ENCODE peak calls at places on chromosomes 3 and 15, in ten cellular contexts. L is neural crest cell, K is foreskin fibroblast, J is natural killer cell, A is breast epithelium, Q is IMR-90, O is left lung, P is fibroblast of lung, D is GM12865, C is AG10803. Y is an unnamed sample.

GRCh38 chr15:29736012-29736744 is 86.1 kb downstream of the TJP1 start:
- DNase-seq in L (no peak), K (no peak), J (no peak), A (no peak), Q (no peak), O (no peak), P (peak), D (peak), C (no peak), Y (no peak)

GRCh38 chr15:58409861-58410260 is 21.9 kb upstream of the LIPC start:
- DNase-seq in L (no peak), K (no peak), J (no peak), A (no peak), Q (no peak), O (no peak), P (no peak), D (no peak), C (no peak), Y (no peak)

GRCh38 chr3:173742491-173742890 is 344.9 kb downstream of the NLGN1 start:
- DNase-seq in L (no peak), K (no peak), J (no peak), A (no peak), Q (no peak), O (no peak), P (no peak), D (no peak), C (no peak), Y (no peak)

GRCh38 chr3:45890405-45890804 is 4.1 kb downstream of the CCR9 start:
- DNase-seq in L (no peak), K (no peak), J (no peak), A (peak), Q (no peak), O (no peak), P (no peak), D (no peak), C (no peak), Y (no peak)

GRCh38 chr15:44620081-44620480 is 43.4 kb downstream of the SPG11 start:
- DNase-seq in L (no peak), K (no peak), J (no peak), A (no peak), Q (no peak), O (no peak), P (no peak), D (no peak), C (no peak), Y (no peak)

GRCh38 chr15:60525640-60526039 is 46.7 kb upstream of the ICE2 start:
- DNase-seq in L (no peak), K (peak), J (no peak), A (no peak), Q (no peak), O (no peak), P (no peak), D (no peak), C (peak), Y (no peak)

GRCh38 chr3:13244695-13245449 is 171.6 kb upstream of the IQSEC1 start:
- DNase-seq in L (no peak), K (no peak), J (no peak), A (no peak), Q (no peak), O (no peak), P (peak), D (no peak), C (no peak), Y (no peak)

GRCh38 chr15:83199288-83199687 is 8.3 kb downstream of the HDGFL3 start:
- DNase-seq in L (no peak), K (no peak), J (no peak), A (no peak), Q (no peak), O (no peak), P (no peak), D (peak), C (no peak), Y (no peak)

GRCh38 chr3:197424674-197425484 is 126.5 kb upstream of the DLG1 start:
- DNase-seq in L (no peak), K (no peak), J (no peak), A (no peak), Q (no peak), O (no peak), P (no peak), D (no peak), C (no peak), Y (no peak)

GRCh38 chr15:39594056-39594763 is 13.3 kb downstream of the THBS1 start:
- DNase-seq in L (no peak), K (no peak), J (no peak), A (no peak), Q (peak), O (no peak), P (peak), D (no peak), C (peak), Y (no peak)

GRCh38 chr3:188465311-188465710 is 311.4 kb downstream of the LPP start:
- DNase-seq in L (no peak), K (no peak), J (no peak), A (no peak), Q (no peak), O (no peak), P (peak), D (no peak), C (no peak), Y (no peak)

GRCh38 chr15:23395832-23396231 is 41.3 kb downstream of the GOLGA8S start:
- DNase-seq in L (no peak), K (no peak), J (no peak), A (no peak), Q (no peak), O (no peak), P (no peak), D (no peak), C (no peak), Y (no peak)

GRCh38 chr15:72998226-72998625 is 54.0 kb upstream of the NEO1 start:
- DNase-seq in L (no peak), K (no peak), J (no peak), A (peak), Q (no peak), O (no peak), P (no peak), D (no peak), C (no peak), Y (no peak)

GRCh38 chr3:31086698-31087097 is 192.2 kb upstream of the GADL1 start:
- DNase-seq in L (no peak), K (no peak), J (no peak), A (no peak), Q (no peak), O (no peak), P (no peak), D (no peak), C (no peak), Y (no peak)

GRCh38 chr3:195855471-195856409 is 44.0 kb upstream of the MUC4 start:
- DNase-seq in L (no peak), K (no peak), J (no peak), A (no peak), Q (no peak), O (no peak), P (no peak), D (no peak), C (no peak), Y (no peak)

GRCh38 chr3:46112984-46113383 is 85.7 kb upstream of the XCR1 start:
- DNase-seq in L (no peak), K (peak), J (no peak), A (no peak), Q (peak), O (no peak), P (no peak), D (no peak), C (no peak), Y (no peak)

GRCh38 chr15:32677238-32677750 is 35.8 kb downstream of the SCG5 start:
- DNase-seq in L (no peak), K (peak), J (no peak), A (no peak), Q (no peak), O (no peak), P (peak), D (no peak), C (no peak), Y (no peak)

GRCh38 chr15:81108427-81108826 is 25.6 kb upstream of the CFAP161 start:
- DNase-seq in L (peak), K (no peak), J (no peak), A (no peak), Q (no peak), O (no peak), P (no peak), D (peak), C (no peak), Y (no peak)

GRCh38 chr15:59105839-59106238 is 893 bp downstream of the CCNB2 start:
- DNase-seq in L (no peak), K (no peak), J (no peak), A (no peak), Q (no peak), O (no peak), P (no peak), D (peak), C (no peak), Y (no peak)

GRCh38 chr3:11480663-11481298 is 162.9 kb downstream of the VGLL4 start:
- DNase-seq in L (no peak), K (no peak), J (no peak), A (no peak), Q (no peak), O (no peak), P (no peak), D (no peak), C (no peak), Y (no peak)

GRCh38 chr15:49923671-49924070 is 195.4 kb downstream of the ATP8B4 start:
- DNase-seq in L (no peak), K (peak), J (no peak), A (no peak), Q (no peak), O (no peak), P (no peak), D (no peak), C (peak), Y (no peak)

GRCh38 chr3:170410428-170411029 is 8.1 kb upstream of the CLDN11 start:
- DNase-seq in L (no peak), K (peak), J (no peak), A (no peak), Q (no peak), O (no peak), P (no peak), D (peak), C (peak), Y (no peak)

GRCh38 chr15:73926191-73927002 is at the start of gene LOXL1:
- DNase-seq in L (peak), K (peak), J (no peak), A (peak), Q (peak), O (peak), P (peak), D (no peak), C (peak), Y (no peak)

GRCh38 chr3:142724682-142725351 is 983 bp downstream of the TRPC1 start:
- DNase-seq in L (no peak), K (peak), J (peak), A (peak), Q (peak), O (peak), P (peak), D (no peak), C (peak), Y (no peak)

GRCh38 chr3:4061854-4062360 is 241.3 kb upstream of the SETMAR start:
- DNase-seq in L (no peak), K (no peak), J (no peak), A (no peak), Q (no peak), O (no peak), P (no peak), D (no peak), C (no peak), Y (no peak)

GRCh38 chr3:22937536-22937935 is 265.6 kb upstream of the UBE2E2 start:
- DNase-seq in L (no peak), K (peak), J (no peak), A (no peak), Q (peak), O (no peak), P (no peak), D (no peak), C (no peak), Y (no peak)

GRCh38 chr15:52093539-52094502 is 18.8 kb downstream of the BCL2L10 start:
- DNase-seq in L (no peak), K (peak), J (no peak), A (peak), Q (peak), O (no peak), P (peak), D (no peak), C (peak), Y (no peak)

GRCh38 chr3:73228000-73228399 is 166.5 kb downstream of the EBLN2 start:
- DNase-seq in L (no peak), K (no peak), J (no peak), A (no peak), Q (no peak), O (no peak), P (no peak), D (no peak), C (no peak), Y (no peak)

GRCh38 chr15:76947454-76947853 is 15.9 kb downstream of the RCN2 start:
- DNase-seq in L (no peak), K (no peak), J (no peak), A (no peak), Q (no peak), O (no peak), P (no peak), D (no peak), C (no peak), Y (no peak)

DNA sequence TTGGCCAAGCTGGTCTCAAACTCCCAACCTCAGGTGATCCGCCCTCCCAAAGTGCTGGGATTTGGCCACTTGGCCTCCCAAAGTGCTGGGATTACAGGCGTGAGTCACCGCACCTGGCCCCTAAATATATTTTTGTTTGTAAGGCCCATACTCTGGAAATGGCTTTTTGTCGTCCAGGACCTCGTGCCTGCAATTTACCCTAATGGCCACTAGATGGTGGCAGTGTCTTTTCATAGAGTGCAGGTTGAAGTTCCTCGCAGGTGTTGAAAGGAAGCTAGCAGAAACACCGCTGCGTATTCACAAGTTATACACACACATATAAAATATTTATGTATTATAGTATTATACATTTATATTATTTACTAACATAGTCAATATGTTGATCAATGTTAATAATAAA is 97.2 kb downstream of the LRTM1 start:
- DNase-seq in L (peak), K (peak), J (no peak), A (no peak), Q (peak), O (no peak), P (no peak), D (peak), C (no peak), Y (peak)
- TF ChIP-seq CTCF in L (peak), K (peak), J (no peak), A (no peak), Q (peak), O (peak), P (peak), D (peak), C (peak), Y (peak)

GRCh38 chr3:165210727-165211126 is 14.5 kb upstream of the SLITRK3 start:
- DNase-seq in L (no peak), K (no peak), J (no peak), A (no peak), Q (no peak), O (no peak), P (no peak), D (no peak), C (no peak), Y (no peak)

GRCh38 chr3:165211749-165212148 is 15.6 kb upstream of the SLITRK3 start:
- DNase-seq in L (no peak), K (no peak), J (no peak), A (no peak), Q (no peak), O (no peak), P (no peak), D (no peak), C (no peak), Y (no peak)

GRCh38 chr3:165212580-165212979 is 16.4 kb upstream of the SLITRK3 start:
- DNase-seq in L (no peak), K (no peak), J (no peak), A (no peak), Q (no peak), O (no peak), P (no peak), D (no peak), C (no peak), Y (no peak)

GRCh38 chr3:165206454-165207266 is 10.5 kb upstream of the SLITRK3 start:
- DNase-seq in L (peak), K (peak), J (no peak), A (peak), Q (peak), O (peak), P (peak), D (peak), C (peak), Y (peak)

DNA sequence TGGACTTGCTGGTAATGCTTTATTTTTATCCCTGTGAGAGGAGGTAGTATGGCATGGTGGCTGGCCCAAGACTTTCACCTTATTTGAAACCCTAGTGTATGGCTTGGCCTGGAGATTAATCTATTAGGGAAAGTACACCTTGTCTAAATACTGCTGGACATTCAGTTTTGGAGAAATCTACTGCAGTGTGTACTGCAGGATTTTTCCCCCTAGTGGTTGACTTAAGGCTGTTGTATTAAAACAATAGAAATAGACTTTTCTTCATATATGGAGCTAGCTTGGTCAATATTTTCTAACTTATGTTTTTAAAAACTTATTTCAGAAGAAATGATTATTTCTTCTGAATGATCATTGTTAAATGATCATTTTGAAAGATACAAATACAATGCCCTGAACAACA is 13.9 kb upstream of the SLITRK3 start:
- DNase-seq in L (no peak), K (no peak), J (no peak), A (no peak), Q (no peak), O (no peak), P (no peak), D (no peak), C (no peak), Y (no peak)
- TF ChIP-seq CTCF in L (peak), K (no peak), J (no peak), A (no peak), Q (no peak), O (no peak), P (peak), D (peak), C (peak), Y (no peak)

DNA sequence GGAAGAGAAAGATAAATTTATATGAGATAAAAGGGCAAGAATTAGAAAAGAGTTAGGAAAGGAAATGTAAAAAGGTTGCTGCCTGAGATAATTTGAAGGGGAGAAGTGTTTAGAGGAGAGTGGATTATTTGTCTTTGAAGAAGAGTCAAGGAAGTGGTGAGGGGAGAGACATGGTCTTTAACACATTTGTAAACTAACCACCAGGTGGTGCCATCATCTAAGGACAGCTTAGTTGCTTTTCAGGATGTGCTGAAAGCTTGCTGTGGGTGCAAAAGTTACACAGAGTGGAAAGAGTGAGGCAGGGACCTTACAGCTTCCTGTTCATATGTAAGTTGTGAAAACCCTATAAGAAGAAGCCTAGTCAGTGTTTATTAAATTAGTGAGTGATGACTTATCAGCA is 114.1 kb upstream of the DNAJC19 start:
- DNase-seq in L (peak), K (peak), J (no peak), A (no peak), Q (no peak), O (no peak), P (no peak), D (peak), C (no peak), Y (peak)
- TF ChIP-seq CTCF in L (peak), K (no peak), J (no peak), A (no peak), Q (no peak), O (no peak), P (no peak), D (peak), C (no peak), Y (no peak)

GRCh38 chr3:37994639-37994972 is 4.0 kb downstream of the VILL start:
- DNase-seq in L (no peak), K (no peak), J (no peak), A (no peak), Q (no peak), O (no peak), P (no peak), D (no peak), C (no peak), Y (no peak)

GRCh38 chr3:37995652-37996641 is 5.4 kb downstream of the VILL start:
- DNase-seq in L (no peak), K (peak), J (no peak), A (no peak), Q (no peak), O (peak), P (no peak), D (no peak), C (no peak), Y (no peak)

GRCh38 chr3:37992271-37993066 is 1.9 kb downstream of the VILL start:
- DNase-seq in L (no peak), K (no peak), J (no peak), A (no peak), Q (no peak), O (no peak), P (no peak), D (no peak), C (no peak), Y (no peak)

GRCh38 chr3:37993067-37993809 is 2.7 kb downstream of the VILL start:
- DNase-seq in L (no peak), K (no peak), J (no peak), A (no peak), Q (no peak), O (no peak), P (no peak), D (no peak), C (no peak), Y (no peak)

DNA sequence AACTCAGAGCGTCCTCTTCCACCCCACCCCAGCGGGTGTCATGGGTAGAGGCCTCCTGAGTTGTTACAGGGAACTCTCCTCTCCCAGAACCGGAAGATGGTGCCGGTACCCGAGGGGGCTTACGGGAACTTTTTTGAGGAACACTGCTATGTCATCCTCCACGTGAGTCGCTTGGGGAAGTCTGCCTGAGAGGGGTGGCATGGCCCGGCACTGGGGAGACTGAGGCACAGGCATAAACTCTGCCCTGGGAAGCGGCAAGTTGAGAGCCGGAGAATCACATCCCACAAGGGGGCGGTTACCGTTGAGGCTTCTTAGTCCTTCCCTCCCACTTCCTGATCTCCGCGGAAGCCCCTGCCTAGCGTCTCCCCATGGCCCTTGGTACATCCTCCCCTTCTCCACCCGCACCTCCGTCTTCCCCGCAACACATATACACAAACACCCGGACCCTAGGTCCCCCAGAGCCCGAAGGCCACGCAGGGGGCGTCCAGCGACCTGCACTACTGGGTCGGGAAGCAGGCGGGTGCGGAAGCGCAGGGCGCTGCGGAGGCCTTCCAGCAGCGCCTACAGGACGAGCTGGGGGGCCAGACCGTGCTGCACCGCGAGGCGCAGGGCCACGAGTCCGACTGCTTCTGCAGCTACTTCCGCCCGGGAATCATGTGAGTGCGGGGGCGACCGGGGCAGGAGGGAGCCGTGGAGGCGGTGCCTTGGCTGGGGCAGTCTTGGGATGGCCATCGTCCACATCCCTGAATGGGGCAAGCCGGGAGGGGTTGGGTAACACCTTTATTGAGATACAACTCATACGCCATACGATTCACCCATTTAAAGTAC is 3.4 kb downstream of the VILL start:
- DNase-seq in L (no peak), K (peak), J (peak), A (peak), Q (peak), O (peak), P (peak), D (peak), C (peak), Y (peak)
- TF ChIP-seq CTCF in L (no peak), K (no peak), J (no peak), A (no peak), Q (no peak), O (no peak), P (peak), D (no peak), C (no peak), Y (no peak)

GRCh38 chr3:66353039-66353438 is 132.2 kb downstream of the SLC25A26 start:
- DNase-seq in L (no peak), K (no peak), J (no peak), A (no peak), Q (no peak), O (no peak), P (no peak), D (no peak), C (no peak), Y (no peak)
- TF ChIP-seq CTCF in L (no peak), K (no peak), J (no peak), A (no peak), Q (no peak), O (no peak), P (no peak), D (no peak), C (no peak), Y (no peak)

Y was measured in HL-60.